ENCODE peak calls at places on chromosomes 3 and 15, in ten cellular contexts. Z, L, X, H, K, V, U, W, A and E are unnamed samples.

GRCh38 chr3:153572654-153573053 is 410.6 kb downstream of the RAP2B start:
- DNase-seq in L (no peak), H (no peak), X (no peak), Z (no peak), A (no peak), W (no peak), V (no peak), K (no peak), U (no peak), E (no peak)

GRCh38 chr15:79030470-79030869 is 60.1 kb downstream of the RASGRF1 start:
- DNase-seq in V (no peak), Z (no peak), U (no peak), X (no peak), K (no peak), L (no peak), W (no peak), A (no peak), H (no peak), E (no peak)

GRCh38 chr15:65233651-65234050 is 22.4 kb upstream of the CILP start:
- DNase-seq in A (no peak), X (no peak), W (no peak), K (no peak), V (no peak), H (no peak), U (no peak), Z (no peak), L (no peak), E (no peak)

GRCh38 chr3:48013288-48013980 is 2.8 kb downstream of the MAP4 start:
- DNase-seq in V (no peak), Z (no peak), H (no peak), W (peak), A (peak), U (no peak), K (peak), L (no peak), X (peak), E (no peak)

GRCh38 chr3:129316121-129317013 is 37.7 kb downstream of the HMCES start:
- DNase-seq in U (peak), Z (peak), W (peak), X (peak), L (peak), K (peak), H (peak), A (peak), V (peak), E (peak)

GRCh38 chr15:57540736-57541135 is 51.0 kb upstream of the MYZAP start:
- DNase-seq in L (no peak), Z (no peak), K (no peak), U (no peak), V (no peak), A (no peak), W (no peak), H (no peak), X (no peak), E (no peak)

GRCh38 chr15:54304321-54304720 is 326.1 kb downstream of the UNC13C start:
- DNase-seq in X (no peak), V (no peak), K (no peak), Z (no peak), L (no peak), W (no peak), H (no peak), A (peak), U (no peak), E (no peak)

GRCh38 chr15:95208988-95209387 is 977.6 kb downstream of the MCTP2 start:
- DNase-seq in A (peak), Z (no peak), H (no peak), W (no peak), U (no peak), L (no peak), K (peak), X (no peak), V (no peak), E (no peak)

GRCh38 chr3:126180477-126181397 is at the start of gene ALDH1L1:
- DNase-seq in X (peak), K (peak), W (peak), A (peak), Z (peak), H (no peak), L (peak), V (no peak), U (no peak), E (peak)

GRCh38 chr3:81068546-81068945 is 692.9 kb downstream of the GBE1 start:
- DNase-seq in U (no peak), H (no peak), X (no peak), L (no peak), A (no peak), K (no peak), Z (no peak), V (no peak), W (no peak), E (no peak)

GRCh38 chr3:164524201-164524600 is 554.1 kb downstream of the SI start:
- DNase-seq in X (no peak), V (no peak), H (no peak), L (no peak), A (no peak), Z (no peak), K (no peak), W (no peak), U (no peak), E (no peak)

GRCh38 chr3:105559856-105560255 is 193.1 kb downstream of the ALCAM start:
- DNase-seq in V (no peak), Z (no peak), H (no peak), L (no peak), W (no peak), K (no peak), A (no peak), X (no peak), U (no peak), E (no peak)